ENCODE peak calls at places on chromosomes 13 and 19, in seven cellular contexts. E, M, L, O, B, A and S are unnamed samples.

GRCh38 chr19:39970424-39970673 is 616 bp upstream of the PSMC4 start:
- ATAC-seq in E (peak), M (peak), L (no peak), O (no peak), B (peak), A (peak), S (peak)

GRCh38 chr19:16383584-16384161 is 59.0 kb downstream of the KLF2 start:
- ATAC-seq in E (peak), M (no peak), L (no peak), O (peak), B (peak), A (no peak), S (peak)

GRCh38 chr19:6802336-6803035 is 30.0 kb downstream of the VAV1 start:
- ATAC-seq in E (peak), M (no peak), L (peak), O (peak), B (peak), A (peak), S (peak)

GRCh38 chr13:98761979-98762616 is 9.6 kb upstream of the SLC15A1 start:
- ATAC-seq in E (no peak), M (no peak), L (no peak), O (peak), B (no peak), A (no peak), S (no peak)

GRCh38 chr19:58335630-58336029 is 8.8 kb downstream of the ZSCAN22 start:
- ATAC-seq in E (no peak), M (no peak), L (no peak), O (no peak), B (no peak), A (no peak), S (no peak)

GRCh38 chr19:29678484-29679106 is 13.3 kb downstream of the PLEKHF1 start:
- ATAC-seq in E (no peak), M (peak), L (peak), O (no peak), B (no peak), A (peak), S (no peak)

GRCh38 chr13:31209172-31209818 is 9.5 kb downstream of the B3GLCT start:
- ATAC-seq in E (peak), M (peak), L (peak), O (peak), B (no peak), A (peak), S (no peak)

GRCh38 chr19:54123682-54124081 is 8.1 kb downstream of the PRPF31 start:
- ATAC-seq in E (no peak), M (no peak), L (no peak), O (no peak), B (peak), A (no peak), S (no peak)

GRCh38 chr19:51478381-51479285 is at the start of gene CEACAM18:
- ATAC-seq in E (no peak), M (no peak), L (no peak), O (no peak), B (no peak), A (no peak), S (no peak)

GRCh38 chr19:34468400-34468799 is 13.2 kb upstream of the WTIP start:
- ATAC-seq in E (peak), M (peak), L (no peak), O (no peak), B (no peak), A (no peak), S (no peak)

GRCh38 chr19:28972144-28972543 is 240.8 kb downstream of the UQCRFS1 start:
- ATAC-seq in E (no peak), M (no peak), L (no peak), O (no peak), B (no peak), A (no peak), S (no peak)

GRCh38 chr13:43475135-43475534 is 311.6 kb downstream of the ENOX1 start:
- ATAC-seq in E (no peak), M (no peak), L (peak), O (no peak), B (no peak), A (no peak), S (no peak)

GRCh38 chr13:27125357-27126282 is 46.0 kb downstream of the USP12 start:
- ATAC-seq in E (no peak), M (no peak), L (no peak), O (no peak), B (no peak), A (no peak), S (no peak)

GRCh38 chr19:22606954-22607652 is 27.0 kb upstream of the ZNF492 start:
- ATAC-seq in E (no peak), M (no peak), L (no peak), O (peak), B (no peak), A (no peak), S (no peak)

GRCh38 chr19:11155373-11156120 is at the start of gene SPC24:
- ATAC-seq in E (peak), M (peak), L (peak), O (peak), B (peak), A (peak), S (peak)

GRCh38 chr19:17322854-17323253 is 11.8 kb downstream of the ANO8 start:
- ATAC-seq in E (no peak), M (no peak), L (peak), O (no peak), B (no peak), A (no peak), S (no peak)

GRCh38 chr13:88623150-88623549 is 952.0 kb downstream of the SLITRK5 start:
- ATAC-seq in E (peak), M (no peak), L (no peak), O (no peak), B (peak), A (no peak), S (no peak)

GRCh38 chr19:9130965-9131364 is 4.2 kb upstream of the OR7G3 start:
- ATAC-seq in E (peak), M (no peak), L (no peak), O (no peak), B (no peak), A (no peak), S (peak)

GRCh38 chr19:40684280-40684679 is 6.2 kb downstream of the NUMBL start:
- ATAC-seq in E (no peak), M (no peak), L (no peak), O (no peak), B (no peak), A (no peak), S (no peak)

GRCh38 chr19:49793561-49793840 is 19.6 kb downstream of the FUZ start:
- ATAC-seq in E (peak), M (peak), L (no peak), O (no peak), B (peak), A (no peak), S (no peak)

GRCh38 chr13:25018729-25019115 is 77.2 kb upstream of the PABPC3 start:
- ATAC-seq in E (no peak), M (no peak), L (no peak), O (no peak), B (peak), A (no peak), S (no peak)

GRCh38 chr19:46759817-46760333 is 13.6 kb upstream of the STRN4 start:
- ATAC-seq in E (no peak), M (peak), L (no peak), O (peak), B (no peak), A (no peak), S (no peak)

GRCh38 chr19:47414469-47414868 is 4.9 kb downstream of the MEIS3 start:
- ATAC-seq in E (no peak), M (no peak), L (no peak), O (peak), B (no peak), A (peak), S (no peak)

GRCh38 chr13:59103004-59103768 is 1060.5 kb downstream of the DIAPH3 start:
- ATAC-seq in E (no peak), M (no peak), L (no peak), O (no peak), B (no peak), A (no peak), S (no peak)

GRCh38 chr13:40215311-40215710 is 451.1 kb downstream of the FOXO1 start:
- ATAC-seq in E (peak), M (no peak), L (no peak), O (no peak), B (no peak), A (no peak), S (no peak)

GRCh38 chr13:32902898-32903297 is 113.3 kb upstream of the KL start:
- ATAC-seq in E (no peak), M (peak), L (peak), O (peak), B (no peak), A (peak), S (no peak)

GRCh38 chr13:67841071-67841470 is 610.9 kb upstream of the PCDH9 start:
- ATAC-seq in E (no peak), M (no peak), L (no peak), O (no peak), B (no peak), A (no peak), S (no peak)

GRCh38 chr19:9615828-9616227 is 5.2 kb downstream of the ZNF561 start:
- ATAC-seq in E (no peak), M (no peak), L (no peak), O (no peak), B (no peak), A (no peak), S (no peak)

GRCh38 chr13:100789481-100789880 is 114.9 kb upstream of the TMTC4 start:
- ATAC-seq in E (no peak), M (no peak), L (no peak), O (peak), B (no peak), A (peak), S (no peak)

GRCh38 chr19:48196933-48197665 is 26.6 kb downstream of the ZSWIM9 start:
- ATAC-seq in E (no peak), M (no peak), L (peak), O (no peak), B (no peak), A (peak), S (no peak)

GRCh38 chr19:16095071-16095571 is 16.6 kb upstream of the RAB8A start:
- ATAC-seq in E (peak), M (no peak), L (no peak), O (no peak), B (peak), A (no peak), S (peak)

GRCh38 chr13:26978081-26978860 is 193.3 kb downstream of the USP12 start:
- ATAC-seq in E (no peak), M (no peak), L (peak), O (peak), B (no peak), A (no peak), S (no peak)

GRCh38 chr19:12995596-12996541 is 594 bp downstream of the NFIX start:
- ATAC-seq in E (peak), M (peak), L (peak), O (peak), B (peak), A (peak), S (peak)

GRCh38 chr19:663682-664117 is 686 bp upstream of the RNF126 start:
- ATAC-seq in E (no peak), M (peak), L (peak), O (peak), B (no peak), A (no peak), S (no peak)

GRCh38 chr13:109785892-109786450 is 412 bp downstream of the IRS2 start:
- ATAC-seq in E (peak), M (peak), L (no peak), O (no peak), B (peak), A (no peak), S (peak)

GRCh38 chr13:32080328-32080744 is 48.8 kb downstream of the FRY start:
- ATAC-seq in E (no peak), M (peak), L (no peak), O (peak), B (no peak), A (peak), S (peak)

GRCh38 chr13:44184740-44185139 is 188.9 kb upstream of the SERP2 start:
- ATAC-seq in E (no peak), M (no peak), L (no peak), O (no peak), B (no peak), A (no peak), S (no peak)